ENCODE peak calls at places on chromosomes 12 and 14, in five cellular contexts. One of them, this sample, is unnamed.

GRCh38 chr14:36996133-36996856 is 176.1 kb downstream of the SLC25A21 start:
- DNase-seq in body of pancreas: no peak
- DNase-seq in astrocyte of the spinal cord: peak; percentile 68
- DNase-seq in progenitor cell of endocrine pancreas: no peak
- DNase-seq in fibroblast of lung: peak; percentile 81
- DNase-seq in this sample: no peak

GRCh38 chr12:101968770-101969169 is 91.4 kb downstream of the DRAM1 start:
- DNase-seq in body of pancreas: no peak
- DNase-seq in astrocyte of the spinal cord: no peak
- DNase-seq in progenitor cell of endocrine pancreas: no peak
- DNase-seq in fibroblast of lung: peak; percentile 35
- DNase-seq in this sample: no peak

GRCh38 chr12:46473634-46474201 is 101.1 kb upstream of the SLC38A2 start:
- DNase-seq in body of pancreas: peak; percentile 72
- DNase-seq in astrocyte of the spinal cord: peak; percentile 94
- DNase-seq in progenitor cell of endocrine pancreas: no peak
- DNase-seq in fibroblast of lung: peak; percentile 96
- DNase-seq in this sample: peak; percentile 80

GRCh38 chr14:32565256-32565655 is 236.2 kb downstream of the AKAP6 start:
- DNase-seq in body of pancreas: no peak
- DNase-seq in astrocyte of the spinal cord: peak; percentile 3
- DNase-seq in progenitor cell of endocrine pancreas: no peak
- DNase-seq in fibroblast of lung: peak; percentile 13
- DNase-seq in this sample: no peak

GRCh38 chr14:50864911-50865310 is 6.9 kb upstream of the ABHD12B start:
- DNase-seq in body of pancreas: no peak
- DNase-seq in astrocyte of the spinal cord: no peak
- DNase-seq in progenitor cell of endocrine pancreas: no peak
- DNase-seq in fibroblast of lung: no peak
- DNase-seq in this sample: no peak

GRCh38 chr12:65800928-65801327 is 23.4 kb upstream of the HMGA2 start:
- DNase-seq in body of pancreas: no peak
- DNase-seq in astrocyte of the spinal cord: peak; percentile 37
- DNase-seq in progenitor cell of endocrine pancreas: no peak
- DNase-seq in fibroblast of lung: peak; percentile 77
- DNase-seq in this sample: no peak

GRCh38 chr12:52836042-52836466 is 1.9 kb upstream of the KRT79 start:
- DNase-seq in body of pancreas: no peak
- DNase-seq in astrocyte of the spinal cord: peak; percentile 53
- DNase-seq in progenitor cell of endocrine pancreas: no peak
- DNase-seq in fibroblast of lung: peak; percentile 85
- DNase-seq in this sample: no peak

GRCh38 chr12:57223191-57224165 is 6.0 kb upstream of the SHMT2 start:
- DNase-seq in body of pancreas: no peak
- DNase-seq in astrocyte of the spinal cord: no peak
- DNase-seq in progenitor cell of endocrine pancreas: no peak
- DNase-seq in fibroblast of lung: no peak
- DNase-seq in this sample: no peak

GRCh38 chr14:72523397-72524157 is 370.3 kb downstream of the DPF3 start:
- DNase-seq in body of pancreas: no peak
- DNase-seq in astrocyte of the spinal cord: no peak
- DNase-seq in progenitor cell of endocrine pancreas: no peak
- DNase-seq in fibroblast of lung: peak; percentile 30
- DNase-seq in this sample: no peak

GRCh38 chr14:106347890-106348755 is 821.7 kb downstream of the TMEM121 start:
- DNase-seq in body of pancreas: no peak
- DNase-seq in astrocyte of the spinal cord: no peak
- DNase-seq in progenitor cell of endocrine pancreas: no peak
- DNase-seq in fibroblast of lung: no peak
- DNase-seq in this sample: no peak

GRCh38 chr12:42296503-42297109 is 29.3 kb downstream of the ZCRB1 start:
- DNase-seq in body of pancreas: no peak
- DNase-seq in astrocyte of the spinal cord: peak; percentile 29
- DNase-seq in progenitor cell of endocrine pancreas: no peak
- DNase-seq in fibroblast of lung: no peak
- DNase-seq in this sample: no peak

GRCh38 chr12:71157601-71158233 is at the start of gene TSPAN8:
- DNase-seq in body of pancreas: peak; percentile 22
- DNase-seq in astrocyte of the spinal cord: no peak
- DNase-seq in progenitor cell of endocrine pancreas: no peak
- DNase-seq in fibroblast of lung: no peak
- DNase-seq in this sample: no peak

GRCh38 chr12:110111476-110112334 is 12.5 kb upstream of the IFT81 start:
- DNase-seq in body of pancreas: no peak
- DNase-seq in astrocyte of the spinal cord: no peak
- DNase-seq in progenitor cell of endocrine pancreas: no peak
- DNase-seq in fibroblast of lung: no peak
- DNase-seq in this sample: no peak

GRCh38 chr14:96592591-96593388 is 90.6 kb downstream of the PAPOLA start:
- DNase-seq in body of pancreas: peak; percentile 63
- DNase-seq in astrocyte of the spinal cord: peak; percentile 13
- DNase-seq in progenitor cell of endocrine pancreas: peak; percentile 28
- DNase-seq in fibroblast of lung: peak; percentile 30
- DNase-seq in this sample: no peak

GRCh38 chr12:71469235-71469873 is 29.8 kb downstream of the LGR5 start:
- DNase-seq in body of pancreas: no peak
- DNase-seq in astrocyte of the spinal cord: peak; percentile 13
- DNase-seq in progenitor cell of endocrine pancreas: no peak
- DNase-seq in fibroblast of lung: peak; percentile 92
- DNase-seq in this sample: no peak

GRCh38 chr12:121787063-121787774 is 6.3 kb downstream of the RHOF start:
- DNase-seq in body of pancreas: no peak
- DNase-seq in astrocyte of the spinal cord: no peak
- DNase-seq in progenitor cell of endocrine pancreas: no peak
- DNase-seq in fibroblast of lung: no peak
- DNase-seq in this sample: no peak

GRCh38 chr14:101071493-101071891 is 168.0 kb upstream of the RTL1 start:
- DNase-seq in body of pancreas: no peak
- DNase-seq in astrocyte of the spinal cord: no peak
- DNase-seq in progenitor cell of endocrine pancreas: peak; percentile 6
- DNase-seq in fibroblast of lung: no peak
- DNase-seq in this sample: no peak

GRCh38 chr14:61515436-61516124 is 179.7 kb upstream of the HIF1A start:
- DNase-seq in body of pancreas: no peak
- DNase-seq in astrocyte of the spinal cord: no peak
- DNase-seq in progenitor cell of endocrine pancreas: no peak
- DNase-seq in fibroblast of lung: no peak
- DNase-seq in this sample: no peak

GRCh38 chr12:74953697-74954096 is 255.9 kb downstream of the KCNC2 start:
- DNase-seq in body of pancreas: no peak
- DNase-seq in astrocyte of the spinal cord: no peak
- DNase-seq in progenitor cell of endocrine pancreas: no peak
- DNase-seq in fibroblast of lung: no peak
- DNase-seq in this sample: no peak

GRCh38 chr12:104490221-104490620 is 33.5 kb downstream of the CHST11 start:
- DNase-seq in body of pancreas: peak; percentile 68
- DNase-seq in astrocyte of the spinal cord: no peak
- DNase-seq in progenitor cell of endocrine pancreas: no peak
- DNase-seq in fibroblast of lung: no peak
- DNase-seq in this sample: no peak

GRCh38 chr12:120137833-120138232 is 21.3 kb upstream of the RAB35 start:
- DNase-seq in body of pancreas: no peak
- DNase-seq in astrocyte of the spinal cord: no peak
- DNase-seq in progenitor cell of endocrine pancreas: no peak
- DNase-seq in fibroblast of lung: no peak
- DNase-seq in this sample: no peak

GRCh38 chr12:45388545-45388944 is 172.7 kb downstream of the ANO6 start:
- DNase-seq in body of pancreas: no peak
- DNase-seq in astrocyte of the spinal cord: peak; percentile 58
- DNase-seq in progenitor cell of endocrine pancreas: no peak
- DNase-seq in fibroblast of lung: peak; percentile 50
- DNase-seq in this sample: peak; percentile 30

GRCh38 chr12:93813972-93814821 is 137.0 kb downstream of the CRADD start:
- DNase-seq in body of pancreas: peak; percentile 76
- DNase-seq in astrocyte of the spinal cord: no peak
- DNase-seq in progenitor cell of endocrine pancreas: no peak
- DNase-seq in fibroblast of lung: peak; percentile 51
- DNase-seq in this sample: peak; percentile 85

GRCh38 chr14:61304678-61305077 is 16.7 kb upstream of the PRKCH start:
- DNase-seq in body of pancreas: no peak
- DNase-seq in astrocyte of the spinal cord: no peak
- DNase-seq in progenitor cell of endocrine pancreas: no peak
- DNase-seq in fibroblast of lung: no peak
- DNase-seq in this sample: no peak

GRCh38 chr14:68824517-68825347 is 31.9 kb upstream of the ZFP36L1 start:
- DNase-seq in body of pancreas: peak; percentile 90
- DNase-seq in astrocyte of the spinal cord: peak; percentile 69
- DNase-seq in progenitor cell of endocrine pancreas: peak; percentile 64
- DNase-seq in fibroblast of lung: peak; percentile 61
- DNase-seq in this sample: peak; percentile 38

GRCh38 chr14:90087433-90087832 is 25.6 kb downstream of the KCNK13 start:
- DNase-seq in body of pancreas: peak; percentile 14
- DNase-seq in astrocyte of the spinal cord: peak; percentile 53
- DNase-seq in progenitor cell of endocrine pancreas: no peak
- DNase-seq in fibroblast of lung: peak; percentile 89
- DNase-seq in this sample: no peak

GRCh38 chr12:1108276-1108675 is 117.3 kb downstream of the ERC1 start:
- DNase-seq in body of pancreas: no peak
- DNase-seq in astrocyte of the spinal cord: no peak
- DNase-seq in progenitor cell of endocrine pancreas: no peak
- DNase-seq in fibroblast of lung: no peak
- DNase-seq in this sample: no peak
- TF ChIP-seq CTCF in body of pancreas: no peak
- TF ChIP-seq CTCF in astrocyte of the spinal cord: no peak
- TF ChIP-seq CTCF in progenitor cell of endocrine pancreas: no peak
- TF ChIP-seq CTCF in fibroblast of lung: no peak
- TF ChIP-seq CTCF in this sample: no peak

GRCh38 chr12:54571166-54571856 is 17.1 kb downstream of the PPP1R1A start:
- DNase-seq in body of pancreas: no peak
- DNase-seq in astrocyte of the spinal cord: no peak
- DNase-seq in progenitor cell of endocrine pancreas: no peak
- DNase-seq in fibroblast of lung: no peak
- DNase-seq in this sample: no peak
- TF ChIP-seq CTCF in body of pancreas: no peak
- TF ChIP-seq CTCF in astrocyte of the spinal cord: no peak
- TF ChIP-seq CTCF in progenitor cell of endocrine pancreas: no peak
- TF ChIP-seq CTCF in fibroblast of lung: no peak
- TF ChIP-seq CTCF in this sample: no peak

GRCh38 chr12:67415473-67415872 is 146.3 kb downstream of the CAND1 start:
- DNase-seq in body of pancreas: no peak
- DNase-seq in astrocyte of the spinal cord: peak; percentile 52
- DNase-seq in progenitor cell of endocrine pancreas: no peak
- DNase-seq in fibroblast of lung: peak; percentile 37
- DNase-seq in this sample: no peak
- TF ChIP-seq CTCF in body of pancreas: no peak
- TF ChIP-seq CTCF in astrocyte of the spinal cord: peak; percentile 62
- TF ChIP-seq CTCF in progenitor cell of endocrine pancreas: peak; percentile 28
- TF ChIP-seq CTCF in fibroblast of lung: peak; percentile 69
- TF ChIP-seq CTCF in this sample: peak; percentile 41

DNA sequence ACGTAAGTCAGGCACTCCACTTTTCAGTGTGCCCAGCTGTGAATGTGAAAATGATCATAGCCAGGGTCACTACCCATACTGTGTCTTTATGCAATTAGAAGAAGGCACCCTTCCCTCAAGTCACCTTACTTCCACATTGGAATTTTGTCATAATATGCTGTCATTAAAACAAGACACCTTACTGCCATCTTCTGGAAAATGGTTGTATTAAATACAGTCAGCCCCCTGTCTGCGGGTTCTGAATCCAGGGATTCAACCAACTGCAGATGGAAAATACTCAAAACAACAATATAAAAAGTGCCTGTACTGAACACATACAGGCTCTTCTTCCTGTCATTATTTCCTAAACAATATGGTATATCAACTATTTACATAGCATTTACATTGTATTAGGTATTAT is 70.2 kb upstream of the TBX5 start:
- DNase-seq in body of pancreas: no peak
- DNase-seq in astrocyte of the spinal cord: peak; percentile 9
- DNase-seq in progenitor cell of endocrine pancreas: no peak
- DNase-seq in fibroblast of lung: peak; percentile 18
- DNase-seq in this sample: no peak
- TF ChIP-seq CTCF in body of pancreas: no peak
- TF ChIP-seq CTCF in astrocyte of the spinal cord: peak; percentile 31
- TF ChIP-seq CTCF in progenitor cell of endocrine pancreas: peak; percentile 49
- TF ChIP-seq CTCF in fibroblast of lung: peak; percentile 59
- TF ChIP-seq CTCF in this sample: peak; percentile 29

DNA sequence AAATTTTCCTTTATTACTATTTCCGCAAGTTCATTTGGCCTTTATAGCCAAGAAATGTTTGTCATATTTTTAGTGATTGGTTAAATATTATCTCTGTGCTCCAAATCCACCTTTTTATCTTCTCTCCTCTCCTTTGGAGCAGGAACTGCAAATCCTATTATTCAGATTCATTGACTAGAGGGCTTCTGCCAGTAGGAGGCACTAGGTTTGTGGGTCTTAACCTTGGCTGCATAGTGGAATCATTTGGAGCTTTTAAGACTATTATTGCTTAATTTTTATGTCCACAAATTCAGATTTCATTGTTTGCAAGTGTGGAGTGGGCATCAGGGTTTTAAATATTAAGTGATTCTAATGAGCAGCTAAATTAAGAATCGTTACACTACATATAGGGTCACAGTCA is 75.3 kb upstream of the SYT10 start:
- DNase-seq in body of pancreas: no peak
- DNase-seq in astrocyte of the spinal cord: no peak
- DNase-seq in progenitor cell of endocrine pancreas: no peak
- DNase-seq in fibroblast of lung: no peak
- DNase-seq in this sample: no peak
- TF ChIP-seq CTCF in body of pancreas: no peak
- TF ChIP-seq CTCF in astrocyte of the spinal cord: no peak
- TF ChIP-seq CTCF in progenitor cell of endocrine pancreas: peak; percentile 35
- TF ChIP-seq CTCF in fibroblast of lung: no peak
- TF ChIP-seq CTCF in this sample: no peak

DNA sequence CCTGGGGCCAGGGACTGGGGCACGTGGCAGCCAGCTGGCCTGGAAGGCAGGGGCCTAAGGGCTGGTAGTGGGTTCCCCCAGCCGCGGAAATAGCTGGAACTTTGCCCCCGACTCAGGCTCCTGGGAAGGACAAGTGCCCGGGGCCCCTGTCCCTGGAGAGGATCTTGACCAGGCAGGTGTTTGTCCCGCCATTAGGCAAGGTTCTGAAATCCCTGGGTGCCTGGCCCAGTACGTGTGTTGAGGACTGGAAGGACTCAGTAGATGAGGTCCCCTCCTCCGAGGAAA is 94.2 kb downstream of the B4GALNT3 start:
- DNase-seq in body of pancreas: no peak
- DNase-seq in astrocyte of the spinal cord: no peak
- DNase-seq in progenitor cell of endocrine pancreas: no peak
- DNase-seq in fibroblast of lung: no peak
- DNase-seq in this sample: no peak
- TF ChIP-seq CTCF in body of pancreas: no peak
- TF ChIP-seq CTCF in astrocyte of the spinal cord: no peak
- TF ChIP-seq CTCF in progenitor cell of endocrine pancreas: no peak
- TF ChIP-seq CTCF in fibroblast of lung: no peak
- TF ChIP-seq CTCF in this sample: no peak